ENCODE peak calls at places on chromosomes 4 and X, in five cellular contexts. N is substantia nigra; R is Kasumi-1; T is NCI-H1417 treated with DMSO at 0.1 percent for 48 hours; K is activated CD4-positive, alpha-beta memory T cell treated with anti-CD3 and anti-CD28 coated beads for 36 hours. U is an unnamed sample.

GRCh38 chr4:109826719-109827118 is 1.1 kb upstream of the RRH start:
- DNase-seq in R (peak), K (no peak), T (peak), N (no peak), U (no peak)

GRCh38 chr4:84985952-84986351 is 19.5 kb upstream of the WDFY3 start:
- DNase-seq in N (no peak), T (no peak), K (no peak), R (no peak), U (no peak)

GRCh38 chrX:107420571-107420970 is 28.9 kb upstream of the FRMPD3 start:
- DNase-seq in K (no peak), N (no peak), T (no peak), R (no peak), U (no peak)

GRCh38 chrX:23317799-23318724 is 16.6 kb upstream of the PTCHD1 start:
- DNase-seq in T (no peak), K (peak), N (no peak), R (peak), U (no peak)

GRCh38 chr4:153850525-153851280 is 61.8 kb upstream of the SFRP2 start:
- DNase-seq in K (no peak), N (no peak), R (no peak), T (peak), U (no peak)

GRCh38 chr4:37762294-37763163 is 64.0 kb upstream of the PGM2 start:
- DNase-seq in K (peak), N (no peak), R (peak), T (no peak), U (no peak)

GRCh38 chrX:73400136-73400748 is 46.6 kb upstream of the CDX4 start:
- DNase-seq in T (no peak), R (no peak), K (no peak), N (no peak), U (no peak)

GRCh38 chr4:62414563-62414962 is 1214.4 kb downstream of the ADGRL3 start:
- DNase-seq in K (no peak), T (no peak), R (no peak), N (no peak), U (no peak)

GRCh38 chr4:183666088-183666487 is 7.0 kb downstream of the TRAPPC11 start:
- DNase-seq in R (no peak), T (no peak), N (no peak), K (no peak), U (no peak)

GRCh38 chrX:38804481-38805293 is 3.4 kb downstream of the MID1IP1 start:
- DNase-seq in T (no peak), K (peak), N (no peak), R (no peak), U (no peak)

GRCh38 chrX:1196436-1196835 is 16.0 kb downstream of the CRLF2 start:
- DNase-seq in R (no peak), T (no peak), N (no peak), K (peak), U (no peak)

GRCh38 chr4:2948895-2949781 is 14.1 kb downstream of the NOP14 start:
- DNase-seq in N (peak), R (peak), T (no peak), K (peak), U (no peak)

GRCh38 chrX:57329008-57329407 is 42.5 kb downstream of the FAAH2 start:
- DNase-seq in K (no peak), N (no peak), R (no peak), T (no peak), U (no peak)

GRCh38 chr4:173288698-173289350 is 45.3 kb downstream of the HMGB2 start:
- DNase-seq in N (no peak), K (no peak), R (no peak), T (no peak), U (no peak)

GRCh38 chr4:41573458-41574129 is 35.6 kb downstream of the LIMCH1 start:
- DNase-seq in R (no peak), T (no peak), N (peak), K (no peak), U (no peak)

GRCh38 chr4:12724520-12724919 is 759.6 kb downstream of the RAB28 start:
- DNase-seq in T (no peak), R (peak), K (no peak), N (no peak), U (no peak)

GRCh38 chr4:54433686-54434085 is 204.6 kb downstream of the PDGFRA start:
- DNase-seq in N (no peak), K (no peak), R (peak), T (no peak), U (peak)

GRCh38 chr4:186728631-186729271 is 5.1 kb upstream of the FAT1 start:
- DNase-seq in T (no peak), R (no peak), K (no peak), N (no peak), U (no peak)

GRCh38 chr4:1050486-1051213 is 39.2 kb downstream of the FGFRL1 start:
- DNase-seq in T (no peak), N (no peak), R (no peak), K (no peak), U (peak)

GRCh38 chr4:159543831-159544230 is 441.0 kb downstream of the RAPGEF2 start:
- DNase-seq in K (no peak), R (no peak), N (peak), T (no peak), U (no peak)

GRCh38 chrX:134868766-134869495 is 121.9 kb upstream of the SMIM10 start:
- DNase-seq in K (no peak), N (no peak), R (no peak), T (no peak), U (peak)

GRCh38 chrX:8042304-8042703 is 115.1 kb upstream of the PNPLA4 start:
- DNase-seq in R (peak), T (no peak), N (no peak), K (no peak), U (no peak)

GRCh38 chr4:116386856-116387255 is 698.5 kb downstream of the TRAM1L1 start:
- DNase-seq in R (no peak), T (no peak), K (no peak), N (no peak), U (no peak)

GRCh38 chrX:120562569-120562926 is 1.8 kb upstream of the CUL4B start:
- DNase-seq in R (peak), K (no peak), T (no peak), N (no peak), U (no peak)

U was measured in putamen.